ENCODE peak calls at places on chromosomes 1 and 21, in six cellular contexts. E is PC-3, F is aorta, T is ascending aorta, H is tibial artery, J is left lung. K is an unnamed sample. For H3K36me3, the result is how much of the 10 kb centered on the place peaks cover.

GRCh38 chr1:41450747-41451285 is 33.7 kb downstream of the EDN2 start:
- DNase-seq in E (no peak), F (peak), T (no peak), H (no peak), J (no peak), K (no peak)

GRCh38 chr21:26405735-26406361 is 167.2 kb downstream of the CYYR1 start:
- DNase-seq in E (peak), F (no peak), T (no peak), H (no peak), J (no peak), K (no peak)

GRCh38 chr1:116741781-116742565 is 12.3 kb upstream of the CD2 start:
- DNase-seq in E (no peak), F (no peak), T (no peak), H (no peak), J (no peak), K (no peak)

GRCh38 chr1:93681549-93682412 is at the start of gene BCAR3:
- DNase-seq in E (peak), F (peak), T (no peak), H (peak), J (peak), K (no peak)

GRCh38 chr1:48036693-48037386 is 39.7 kb upstream of the TRABD2B start:
- DNase-seq in E (peak), F (no peak), T (no peak), H (no peak), J (no peak), K (no peak)

GRCh38 chr21:41956926-41957729 is 3.3 kb upstream of the C2CD2 start:
- DNase-seq in E (peak), F (peak), T (no peak), H (no peak), J (no peak), K (no peak)

GRCh38 chr1:232306269-232306911 is 323.5 kb downstream of the SIPA1L2 start:
- DNase-seq in E (peak), F (peak), T (no peak), H (peak), J (no peak), K (no peak)

GRCh38 chr1:7890853-7891252 is 38.0 kb upstream of the UTS2 start:
- DNase-seq in E (no peak), F (no peak), T (no peak), H (no peak), J (no peak), K (no peak)

GRCh38 chr1:221739018-221739676 is 2.7 kb downstream of the DUSP10 start:
- DNase-seq in E (no peak), F (no peak), T (no peak), H (no peak), J (no peak), K (no peak)

GRCh38 chr1:152015766-152016165 is 21.0 kb downstream of the S100A11 start:
- DNase-seq in E (no peak), F (no peak), T (no peak), H (no peak), J (no peak), K (no peak)

GRCh38 chr21:35002879-35003722 is 46.0 kb downstream of the RUNX1 start:
- DNase-seq in E (no peak), F (no peak), T (no peak), H (no peak), J (peak), K (no peak)

GRCh38 chr1:153919879-153920852 is 2.6 kb downstream of the GATAD2B start:
- DNase-seq in E (peak), F (no peak), T (no peak), H (no peak), J (no peak), K (no peak)

GRCh38 chr1:167665469-167665868 is 35.4 kb downstream of the RCSD1 start:
- DNase-seq in E (no peak), F (no peak), T (no peak), H (no peak), J (no peak), K (no peak)

GRCh38 chr1:150619576-150620509 is 9.6 kb downstream of the ENSA start:
- DNase-seq in E (peak), F (no peak), T (no peak), H (no peak), J (peak), K (no peak)

GRCh38 chr1:43437031-43437973 is 16.4 kb downstream of the HYI start:
- DNase-seq in E (no peak), F (peak), T (no peak), H (peak), J (no peak), K (no peak)

GRCh38 chr1:63817152-63817667 is 43.4 kb downstream of the ROR1 start:
- DNase-seq in E (peak), F (no peak), T (no peak), H (no peak), J (no peak), K (no peak)

GRCh38 chr1:145708063-145708462 is 895 bp upstream of the PDZK1 start:
- DNase-seq in E (no peak), F (no peak), T (no peak), H (no peak), J (no peak), K (no peak)

GRCh38 chr21:15309721-15310120 is 244.9 kb upstream of the NRIP1 start:
- DNase-seq in E (no peak), F (peak), T (no peak), H (peak), J (no peak), K (no peak)

GRCh38 chr1:164735315-164736052 is 176.5 kb downstream of the PBX1 start:
- DNase-seq in E (peak), F (no peak), T (no peak), H (no peak), J (no peak), K (no peak)

GRCh38 chr1:2882968-2883696 is 81.6 kb upstream of the TTC34 start:
- DNase-seq in E (no peak), F (no peak), T (no peak), H (no peak), J (no peak), K (no peak)

GRCh38 chr1:95126366-95126765 is 9.2 kb downstream of the TLCD4 start:
- DNase-seq in E (no peak), F (no peak), T (no peak), H (no peak), J (no peak), K (no peak)

GRCh38 chr1:78291443-78291842 is 199.3 kb upstream of the PTGFR start:
- DNase-seq in E (no peak), F (no peak), T (no peak), H (no peak), J (no peak), K (no peak)

GRCh38 chr1:51234721-51235425 is 1.2 kb upstream of the RNF11 start:
- DNase-seq in E (peak), F (peak), T (no peak), H (peak), J (peak), K (peak)

GRCh38 chr21:45439901-45440461 is 35.0 kb downstream of the COL18A1 start:
- DNase-seq in E (no peak), F (no peak), T (no peak), H (no peak), J (no peak), K (no peak)

GRCh38 chr1:106773206-106773605 is 283.3 kb upstream of the PRMT6 start:
- DNase-seq in E (no peak), F (no peak), T (no peak), H (no peak), J (no peak), K (no peak)

GRCh38 chr21:45631540-45631939 is 12.0 kb upstream of the PCBP3 start:
- DNase-seq in E (no peak), F (no peak), T (no peak), H (no peak), J (no peak), K (no peak)

GRCh38 chr21:43369124-43369523 is 57.8 kb downstream of the SIK1 start:
- DNase-seq in E (peak), F (no peak), T (no peak), H (no peak), J (no peak), K (no peak)

GRCh38 chr1:169526120-169526832 is 40.5 kb upstream of the SLC19A2 start:
- DNase-seq in E (no peak), F (no peak), T (no peak), H (no peak), J (no peak), K (no peak)

GRCh38 chr1:207878939-207879338 is 32.0 kb downstream of the CD34 start:
- DNase-seq in E (no peak), F (no peak), T (no peak), H (no peak), J (no peak), K (no peak)

GRCh38 chr1:215459136-215459535 is 108.0 kb upstream of the KCTD3 start:
- DNase-seq in E (no peak), F (no peak), T (no peak), H (no peak), J (no peak), K (no peak)

GRCh38 chr1:196933531-196934189 is 9.9 kb upstream of the CFHR2 start:
- DNase-seq in E (no peak), F (peak), T (no peak), H (no peak), J (no peak), K (no peak)

GRCh38 chr1:19323987-19324664 is 12.0 kb downstream of the SLC66A1 start:
- DNase-seq in E (no peak), F (no peak), T (no peak), H (no peak), J (no peak), K (no peak)
- H3K36me3 ChIP-seq in E (under half), F (under half), T (under half), H (under half), J (half or more), K (under half)

GRCh38 chr1:37697090-37697489 is 4.8 kb downstream of the CDCA8 start:
- DNase-seq in E (no peak), F (no peak), T (no peak), H (no peak), J (no peak), K (no peak)

GRCh38 chr1:37699147-37699546 is 6.8 kb downstream of the CDCA8 start:
- DNase-seq in E (no peak), F (no peak), T (no peak), H (no peak), J (no peak), K (no peak)

GRCh38 chr1:37701051-37701450 is 8.7 kb downstream of the CDCA8 start:
- DNase-seq in E (no peak), F (no peak), T (no peak), H (no peak), J (no peak), K (no peak)

GRCh38 chr1:37692834-37693175 is 489 bp downstream of the CDCA8 start:
- DNase-seq in E (no peak), F (no peak), T (no peak), H (no peak), J (no peak), K (no peak)

DNA sequence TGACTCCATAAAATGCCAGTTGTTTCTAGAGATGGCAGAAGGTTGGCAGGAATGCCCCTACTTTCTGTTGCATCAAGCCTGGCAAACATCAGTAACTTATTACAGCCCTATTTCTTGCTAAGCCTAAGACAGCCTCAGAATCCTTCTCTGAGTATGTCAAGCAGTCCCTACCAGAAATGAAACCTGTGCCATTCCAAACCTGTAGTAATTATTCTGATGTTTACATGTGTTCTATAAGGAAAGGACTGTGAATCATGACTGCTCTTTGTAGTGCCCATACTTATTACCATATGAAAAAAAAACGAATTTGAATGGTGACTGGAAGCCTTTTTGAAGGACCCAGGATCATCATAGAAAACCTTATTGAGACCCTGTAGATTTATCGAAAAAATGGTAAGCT is 5.4 kb downstream of the CDCA8 start:
- DNase-seq in E (no peak), F (no peak), T (no peak), H (no peak), J (no peak), K (no peak)
- H3K36me3 ChIP-seq in E (half or more), F (under half), T (under half), H (under half), J (under half), K (under half)

DNA sequence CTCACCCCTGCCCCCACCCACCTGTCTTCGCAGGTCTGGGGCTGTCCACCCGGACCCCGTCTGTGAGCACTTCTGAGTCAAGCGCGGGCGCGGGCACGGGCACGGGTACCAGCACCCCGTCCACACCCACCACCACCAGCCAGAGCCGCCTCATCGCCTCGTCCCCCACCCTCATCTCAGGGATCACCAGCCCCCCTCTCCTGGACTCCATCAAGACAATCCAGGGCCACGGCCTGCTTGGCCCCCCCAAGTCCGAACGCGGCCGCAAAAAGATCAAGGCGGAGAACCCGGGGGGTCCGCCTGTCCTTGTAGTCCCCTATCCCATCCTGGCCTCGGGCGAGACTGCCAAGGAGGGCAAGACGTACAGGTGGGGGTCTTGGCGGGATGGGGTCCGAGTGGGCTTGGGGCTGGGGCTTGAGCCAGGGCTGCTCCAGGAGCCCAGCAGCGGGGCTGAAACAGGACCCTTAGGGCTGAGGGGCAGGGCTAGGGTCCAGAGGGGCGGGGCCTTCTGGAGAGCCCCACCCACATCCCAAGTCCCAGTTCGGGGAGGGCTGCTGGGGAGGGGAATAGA is 23.9 kb downstream of the ZNF362 start:
- DNase-seq in E (no peak), F (peak), T (no peak), H (no peak), J (peak), K (no peak)
- H3K36me3 ChIP-seq in E (under half), F (under half), T (half or more), H (half or more), J (half or more), K (under half)

GRCh38 chr21:36044056-36044455 is 16.3 kb downstream of the SETD4 start:
- DNase-seq in E (peak), F (no peak), T (no peak), H (no peak), J (no peak), K (no peak)
- H3K36me3 ChIP-seq in E (under half), F (under half), T (under half), H (half or more), J (half or more), K (under half)

DNA sequence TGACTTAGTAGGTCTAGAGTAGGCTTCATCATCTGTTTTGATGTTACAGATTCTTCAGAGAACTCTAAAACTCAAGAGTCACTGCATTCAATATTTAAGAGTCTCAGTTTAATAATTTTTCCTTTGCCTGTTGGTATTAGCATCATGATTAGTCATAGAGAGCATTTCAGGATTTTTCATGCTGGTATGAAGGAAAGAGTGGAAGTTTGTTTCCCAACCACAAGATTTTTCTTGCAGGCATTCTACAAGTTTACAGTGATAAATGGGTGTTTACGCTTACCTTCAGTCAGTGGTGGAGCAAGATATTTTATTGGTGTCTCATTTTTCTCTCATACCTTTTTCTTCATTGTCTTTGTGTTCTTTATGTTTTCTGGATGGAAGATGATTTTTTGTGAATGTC is 58.4 kb upstream of the MYOCOS start:
- DNase-seq in E (peak), F (no peak), T (no peak), H (no peak), J (no peak), K (no peak)
- H3K36me3 ChIP-seq in E (half or more), F (under half), T (half or more), H (half or more), J (half or more), K (under half)

GRCh38 chr21:46645840-46646239 is 10.4 kb downstream of the PRMT2 start:
- DNase-seq in E (no peak), F (no peak), T (no peak), H (no peak), J (no peak), K (no peak)

GRCh38 chr21:46643379-46644177 is 8.1 kb downstream of the PRMT2 start:
- DNase-seq in E (no peak), F (no peak), T (no peak), H (no peak), J (no peak), K (no peak)

GRCh38 chr21:46649356-46649755 is 13.9 kb downstream of the PRMT2 start:
- DNase-seq in E (no peak), F (no peak), T (no peak), H (no peak), J (no peak), K (no peak)

GRCh38 chr21:46648539-46648938 is 13.1 kb downstream of the PRMT2 start:
- DNase-seq in E (no peak), F (no peak), T (no peak), H (no peak), J (no peak), K (no peak)

GRCh38 chr21:46646541-46647154 is 11.2 kb downstream of the PRMT2 start:
- DNase-seq in E (no peak), F (no peak), T (no peak), H (no peak), J (no peak), K (no peak)
- H3K36me3 ChIP-seq in E (half or more), F (under half), T (half or more), H (half or more), J (half or more), K (under half)